ENCODE peak calls at places on chromosomes 12 and 14, in seven cellular contexts. X, A, P, R, C, Y and S are unnamed samples.

GRCh38 chr12:75862692-75863471 is 168.7 kb downstream of the PHLDA1 start:
- DNase-seq in X (peak), A (peak), P (peak), R (no peak), C (no peak), Y (peak), S (peak)

GRCh38 chr12:29051221-29051620 is 97.9 kb upstream of the FAR2 start:
- DNase-seq in X (no peak), A (no peak), P (no peak), R (no peak), C (no peak), Y (peak), S (peak)

GRCh38 chr12:53599579-53599978 is 26.6 kb downstream of the ATF7 start:
- DNase-seq in X (no peak), A (no peak), P (no peak), R (no peak), C (no peak), Y (no peak), S (no peak)

GRCh38 chr12:85156569-85156968 is 120.4 kb downstream of the LRRIQ1 start:
- DNase-seq in X (peak), A (no peak), P (no peak), R (no peak), C (no peak), Y (no peak), S (no peak)

GRCh38 chr14:99318959-99319295 is 46.9 kb upstream of the BCL11B start:
- DNase-seq in X (no peak), A (no peak), P (no peak), R (no peak), C (no peak), Y (no peak), S (no peak)

GRCh38 chr12:22505826-22506225 is 38.5 kb downstream of the C2CD5 start:
- DNase-seq in X (no peak), A (no peak), P (no peak), R (no peak), C (no peak), Y (no peak), S (no peak)

GRCh38 chr12:119229837-119230236 is 51.1 kb downstream of the HSPB8 start:
- DNase-seq in X (no peak), A (no peak), P (peak), R (peak), C (peak), Y (peak), S (peak)

GRCh38 chr14:90518941-90519256 is 122.1 kb downstream of the CALM1 start:
- DNase-seq in X (no peak), A (no peak), P (no peak), R (no peak), C (peak), Y (no peak), S (peak)

GRCh38 chr14:57247283-57247682 is 21.4 kb downstream of the EXOC5 start:
- DNase-seq in X (no peak), A (no peak), P (no peak), R (no peak), C (no peak), Y (no peak), S (no peak)

GRCh38 chr12:101838628-101839323 is 8.0 kb upstream of the GNPTAB start:
- DNase-seq in X (no peak), A (no peak), P (no peak), R (no peak), C (no peak), Y (no peak), S (no peak)

GRCh38 chr12:18747960-18748359 is 10.0 kb downstream of the CAPZA3 start:
- DNase-seq in X (no peak), A (no peak), P (peak), R (no peak), C (peak), Y (peak), S (peak)

GRCh38 chr14:54209501-54210231 is 187.1 kb upstream of the CDKN3 start:
- DNase-seq in X (no peak), A (no peak), P (no peak), R (no peak), C (no peak), Y (peak), S (peak)

GRCh38 chr14:101060171-101060601 is 156.7 kb upstream of the RTL1 start:
- DNase-seq in X (no peak), A (no peak), P (no peak), R (peak), C (no peak), Y (no peak), S (no peak)

GRCh38 chr12:57657744-57658143 is 24.7 kb upstream of the B4GALNT1 start:
- DNase-seq in X (no peak), A (no peak), P (no peak), R (no peak), C (no peak), Y (no peak), S (peak)

GRCh38 chr12:48302161-48302896 is 48.4 kb downstream of the ZNF641 start:
- DNase-seq in X (no peak), A (no peak), P (no peak), R (no peak), C (no peak), Y (no peak), S (no peak)

GRCh38 chr14:40072175-40072574 is 639.9 kb upstream of the FBXO33 start:
- DNase-seq in X (no peak), A (no peak), P (no peak), R (no peak), C (no peak), Y (no peak), S (no peak)

GRCh38 chr12:71872999-71873398 is 33.4 kb downstream of the TBC1D15 start:
- DNase-seq in X (no peak), A (no peak), P (no peak), R (no peak), C (no peak), Y (no peak), S (no peak)

GRCh38 chr14:36423430-36423829 is 96.6 kb downstream of the NKX2-1 start:
- DNase-seq in X (peak), A (no peak), P (no peak), R (no peak), C (no peak), Y (no peak), S (no peak)

GRCh38 chr12:563250-563781 is 99.9 kb downstream of the NINJ2 start:
- DNase-seq in X (no peak), A (no peak), P (no peak), R (no peak), C (no peak), Y (peak), S (peak)

GRCh38 chr14:51069065-51069464 is 25.8 kb downstream of the TRIM9 start:
- DNase-seq in X (no peak), A (no peak), P (no peak), R (no peak), C (no peak), Y (peak), S (no peak)

GRCh38 chr12:3202734-3203446 is 125.7 kb downstream of the TSPAN9 start:
- DNase-seq in X (peak), A (no peak), P (peak), R (peak), C (peak), Y (peak), S (no peak)

GRCh38 chr14:54927551-54927950 is 24.9 kb upstream of the GCH1 start:
- DNase-seq in X (no peak), A (no peak), P (no peak), R (no peak), C (no peak), Y (no peak), S (no peak)

GRCh38 chr14:99273025-99273723 is 1.2 kb upstream of the BCL11B start:
- DNase-seq in X (peak), A (no peak), P (peak), R (peak), C (peak), Y (no peak), S (no peak)

GRCh38 chr12:95848575-95849388 is 10.0 kb upstream of the SNRPF start:
- DNase-seq in X (peak), A (no peak), P (no peak), R (no peak), C (peak), Y (peak), S (peak)

GRCh38 chr14:68558096-68558495 is 234.8 kb downstream of the ZFP36L1 start:
- DNase-seq in X (no peak), A (no peak), P (no peak), R (no peak), C (no peak), Y (no peak), S (no peak)

GRCh38 chr12:14905269-14906004 is 19.8 kb upstream of the MGP start:
- DNase-seq in X (no peak), A (peak), P (no peak), R (no peak), C (no peak), Y (peak), S (peak)

GRCh38 chr12:24049101-24049500 is 99.6 kb upstream of the SOX5 start:
- DNase-seq in X (no peak), A (no peak), P (no peak), R (no peak), C (no peak), Y (no peak), S (no peak)